ENCODE peak calls at places on chromosomes 12 and 14, in six cellular contexts. O is NCI-H1105 treated with DMSO at 0.1 percent for 48 hours, C is foreskin melanocyte, H is NCI-H2081, V is B cell, Q is A549. Z is an unnamed sample.

GRCh38 chr12:120225200-120225558 is 24.3 kb upstream of the RPLP0 start:
- DNase-seq in H (peak; percentile 75), O (no peak), V (no peak), C (no peak), Q (no peak), Z (peak; percentile 85)

GRCh38 chr12:88113871-88114270 is 28.0 kb downstream of the CEP290 start:
- DNase-seq in H (no peak), V (no peak), O (no peak), Q (no peak), C (peak; percentile 19), Z (no peak)

GRCh38 chr12:124565656-124566180 is 1.7 kb downstream of the NCOR2 start:
- DNase-seq in O (no peak), H (no peak), Q (no peak), V (no peak), C (no peak), Z (no peak)

GRCh38 chr14:105760691-105761344 is 234.4 kb downstream of the TMEM121 start:
- DNase-seq in O (no peak), C (no peak), Q (no peak), H (no peak), V (no peak), Z (no peak)

GRCh38 chr14:95776798-95777615 is 63.1 kb upstream of the TCL1A start:
- DNase-seq in V (no peak), H (no peak), O (no peak), Q (no peak), C (no peak), Z (peak; percentile 14)

GRCh38 chr14:56359245-56359644 is 220.4 kb upstream of the TMEM260 start:
- DNase-seq in O (no peak), V (no peak), H (no peak), C (no peak), Q (no peak), Z (no peak)

GRCh38 chr12:570949-571794 is 92.1 kb downstream of the NINJ2 start:
- DNase-seq in C (no peak), V (no peak), O (no peak), Q (peak; percentile 97), H (no peak), Z (peak; percentile 27)

GRCh38 chr12:124829008-124829707 is 34.5 kb downstream of the SCARB1 start:
- DNase-seq in O (no peak), V (no peak), Q (peak; percentile 84), H (no peak), C (peak; percentile 70), Z (no peak)

GRCh38 chr12:113854385-113855136 is 111.6 kb downstream of the RBM19 start:
- DNase-seq in C (no peak), V (no peak), O (no peak), H (no peak), Q (no peak), Z (no peak)

GRCh38 chr14:29926228-29926627 is 1.4 kb downstream of the PRKD1 start:
- DNase-seq in C (no peak), H (no peak), O (no peak), V (no peak), Q (no peak), Z (peak; percentile 71)

GRCh38 chr14:80475074-80475473 is 263.8 kb upstream of the DIO2 start:
- DNase-seq in O (no peak), V (no peak), H (no peak), C (no peak), Q (no peak), Z (no peak)

GRCh38 chr12:7180685-7181084 is 8.8 kb upstream of the PEX5 start:
- DNase-seq in H (no peak), C (peak; percentile 74), V (no peak), O (no peak), Q (no peak), Z (no peak)

GRCh38 chr14:55272922-55273321 is 1.7 kb downstream of the FBXO34 start:
- DNase-seq in Q (no peak), C (no peak), O (no peak), V (no peak), H (no peak), Z (peak; percentile 28)

GRCh38 chr12:57632369-57632897 is 568 bp downstream of the B4GALNT1 start:
- DNase-seq in H (no peak), V (no peak), C (no peak), O (peak; percentile 17), Q (no peak), Z (peak; percentile 76)

GRCh38 chr12:13116259-13116658 is 12.8 kb upstream of the GSG1 start:
- DNase-seq in H (no peak), V (no peak), O (no peak), C (no peak), Q (no peak), Z (no peak)

GRCh38 chr14:92539875-92540274 is 26.3 kb downstream of the RIN3 start:
- DNase-seq in H (no peak), V (no peak), C (no peak), Q (no peak), O (no peak), Z (no peak)

GRCh38 chr12:119096429-119097202 is 82.1 kb upstream of the HSPB8 start:
- DNase-seq in C (no peak), Q (no peak), H (no peak), V (no peak), O (no peak), Z (no peak)

GRCh38 chr12:47886471-47887240 is 18.1 kb downstream of the VDR start:
- DNase-seq in Q (no peak), C (no peak), H (no peak), O (no peak), V (no peak), Z (no peak)

GRCh38 chr14:103537175-103537990 is 8.4 kb downstream of the TRMT61A start:
- DNase-seq in H (no peak), C (peak; percentile 71), Q (no peak), O (no peak), V (no peak), Z (no peak)

GRCh38 chr14:59964251-59965007 is 44.5 kb downstream of the LRRC9 start:
- DNase-seq in C (no peak), H (no peak), O (no peak), Q (no peak), V (no peak), Z (no peak)

GRCh38 chr12:109134186-109134917 is 18.0 kb downstream of the ACACB start:
- DNase-seq in O (no peak), C (no peak), V (no peak), H (no peak), Q (peak; percentile 62), Z (peak; percentile 8)

GRCh38 chr12:62866451-62867082 is 68.4 kb downstream of the PPM1H start:
- DNase-seq in V (no peak), O (no peak), C (no peak), H (no peak), Q (peak; percentile 58), Z (no peak)

GRCh38 chr14:76644875-76645518 is 116.3 kb upstream of the VASH1 start:
- DNase-seq in C (no peak), H (peak; percentile 58), V (no peak), Q (peak; percentile 58), O (peak; percentile 43), Z (peak; percentile 85)

GRCh38 chr12:118391836-118392235 is 15.5 kb downstream of the SUDS3 start:
- DNase-seq in C (no peak), Q (no peak), O (no peak), H (no peak), V (no peak), Z (no peak)

GRCh38 chr14:78455896-78456435 is 285.8 kb downstream of the NRXN3 start:
- DNase-seq in C (no peak), V (no peak), O (no peak), Q (no peak), H (peak; percentile 41), Z (peak; percentile 42)

GRCh38 chr12:113227169-113227568 is 5.9 kb downstream of the TPCN1 start:
- DNase-seq in H (no peak), O (no peak), C (no peak), V (no peak), Q (no peak), Z (no peak)

GRCh38 chr12:69906411-69907216 is 81.6 kb downstream of the MYRFL start:
- DNase-seq in O (no peak), V (no peak), C (no peak), Q (no peak), H (no peak), Z (no peak)

GRCh38 chr12:75720807-75721206 is 209.4 kb upstream of the KRR1 start:
- DNase-seq in Q (no peak), H (peak; percentile 39), C (no peak), V (no peak), O (peak; percentile 56), Z (peak; percentile 94)